ENCODE peak calls at places on chromosome 2, in seven cellular contexts. W is stimulated activated CD4-positive, alpha-beta T cell treated with anti-CD3 and anti-CD28 coated beads, Interleukin-2, amount 100 ng/mL, for 24 hours; E is C1 segment of cervical spinal cord; K is NCI-H2029 treated with DMSO at 0.1 percent for 48 hours; Q is retina; C is HEK293T; F is frontal cortex. B is an unnamed sample.
A peak's percentile ranks its signal among the peaks of the same experiment; 100 is the strongest.

GRCh38 chr2:136131961-136132839 is 14.3 kb upstream of the CXCR4 start:
- DNase-seq in W (peak; percentile 63), E (no peak), K (no peak), Q (no peak), C (no peak), F (no peak), B (peak; percentile 70)

GRCh38 chr2:70678576-70679143 is 89.3 kb downstream of the ADD2 start:
- DNase-seq in W (no peak), E (no peak), K (no peak), Q (no peak), C (no peak), F (no peak), B (no peak)

GRCh38 chr2:42025151-42025582 is 22.7 kb upstream of the PKDCC start:
- DNase-seq in W (no peak), E (no peak), K (peak; percentile 14), Q (peak; percentile 39), C (peak; percentile 54), F (no peak), B (no peak)

GRCh38 chr2:8849322-8849721 is 11.9 kb upstream of the KIDINS220 start:
- DNase-seq in W (no peak), E (no peak), K (no peak), Q (no peak), C (no peak), F (no peak), B (no peak)

GRCh38 chr2:44075536-44075935 is 79.7 kb upstream of the LRPPRC start:
- DNase-seq in W (no peak), E (peak; percentile 34), K (peak; percentile 3), Q (no peak), C (no peak), F (peak; percentile 30), B (no peak)

GRCh38 chr2:28681216-28681981 is 70.2 kb upstream of the PPP1CB start:
- DNase-seq in W (peak; percentile 69), E (no peak), K (no peak), Q (no peak), C (no peak), F (peak; percentile 31), B (peak; percentile 71)

GRCh38 chr2:71830497-71831207 is 317.0 kb downstream of the CYP26B1 start:
- DNase-seq in W (no peak), E (no peak), K (no peak), Q (no peak), C (no peak), F (no peak), B (no peak)

GRCh38 chr2:173854840-173855239 is 110.3 kb downstream of the SP3 start:
- DNase-seq in W (no peak), E (no peak), K (peak; percentile 4), Q (no peak), C (no peak), F (peak; percentile 20), B (no peak)

GRCh38 chr2:190977505-190977904 is 36.5 kb downstream of the STAT1 start:
- DNase-seq in W (no peak), E (no peak), K (no peak), Q (no peak), C (no peak), F (no peak), B (no peak)

GRCh38 chr2:240300840-240301239 is 134.6 kb upstream of the GPC1 start:
- DNase-seq in W (no peak), E (no peak), K (no peak), Q (no peak), C (no peak), F (no peak), B (no peak)

GRCh38 chr2:212249451-212249850 is 289.2 kb downstream of the ERBB4 start:
- DNase-seq in W (no peak), E (no peak), K (no peak), Q (no peak), C (no peak), F (no peak), B (no peak)

GRCh38 chr2:109171444-109172334 is 42.7 kb downstream of the SH3RF3 start:
- DNase-seq in W (no peak), E (no peak), K (no peak), Q (no peak), C (no peak), F (no peak), B (no peak)

GRCh38 chr2:218284106-218284811 is 8.0 kb downstream of the TMBIM1 start:
- DNase-seq in W (peak; percentile 67), E (no peak), K (no peak), Q (no peak), C (no peak), F (no peak), B (peak; percentile 74)

GRCh38 chr2:42196403-42197267 is 27.5 kb downstream of the EML4 start:
- DNase-seq in W (peak; percentile 35), E (no peak), K (peak; percentile 25), Q (peak; percentile 39), C (peak; percentile 59), F (peak; percentile 22), B (no peak)